ENCODE peak calls at places on chromosome 18, in four cellular contexts. E, Z, C and R are unnamed samples.

GRCh38 chr18:69444221-69444620 is 43.5 kb downstream of the DOK6 start:
- DNase-seq in E (no peak), Z (peak), C (no peak), R (no peak)

GRCh38 chr18:76672627-76673026 is 149.7 kb upstream of the ZNF236 start:
- DNase-seq in E (no peak), Z (no peak), C (no peak), R (no peak)

GRCh38 chr18:11857177-11857887 is 6.1 kb downstream of the CHMP1B start:
- DNase-seq in E (no peak), Z (peak), C (no peak), R (peak)

GRCh38 chr18:61350578-61350977 is 17.3 kb downstream of the CDH20 start:
- DNase-seq in E (no peak), Z (no peak), C (no peak), R (no peak)

GRCh38 chr18:57901819-57902600 is 98.9 kb upstream of the ATP8B1 start:
- DNase-seq in E (no peak), Z (no peak), C (no peak), R (no peak)

GRCh38 chr18:41266616-41267015 is 688.4 kb upstream of the PIK3C3 start:
- DNase-seq in E (no peak), Z (no peak), C (no peak), R (no peak)

GRCh38 chr18:48323151-48323550 is 86.0 kb downstream of the ZBTB7C start:
- DNase-seq in E (no peak), Z (no peak), C (no peak), R (no peak)

GRCh38 chr18:43001821-43002220 is 113.7 kb downstream of the RIT2 start:
- DNase-seq in E (no peak), Z (no peak), C (no peak), R (peak)

GRCh38 chr18:68355637-68356036 is 359.3 kb downstream of the TMX3 start:
- DNase-seq in E (no peak), Z (no peak), C (no peak), R (no peak)

GRCh38 chr18:48924621-48925601 is 25.9 kb downstream of the SMAD7 start:
- DNase-seq in E (no peak), Z (no peak), C (no peak), R (peak)

GRCh38 chr18:42113529-42114191 is 158.6 kb downstream of the PIK3C3 start:
- DNase-seq in E (no peak), Z (peak), C (no peak), R (peak)

GRCh38 chr18:9091066-9091476 is 11.4 kb upstream of the NDUFV2 start:
- DNase-seq in E (no peak), Z (no peak), C (peak), R (no peak)

GRCh38 chr18:58645398-58645797 is 16.5 kb upstream of the ALPK2 start:
- DNase-seq in E (no peak), Z (peak), C (no peak), R (no peak)

GRCh38 chr18:67590571-67591141 is 74.1 kb upstream of the DSEL start:
- DNase-seq in E (no peak), Z (peak), C (no peak), R (peak)

GRCh38 chr18:47754311-47755101 is 176.0 kb downstream of the SMAD2 start:
- DNase-seq in E (no peak), Z (peak), C (peak), R (peak)

GRCh38 chr18:56565059-56565458 is 73.3 kb downstream of the TXNL1 start:
- DNase-seq in E (no peak), Z (peak), C (no peak), R (no peak)

GRCh38 chr18:58541789-58542425 is 87.0 kb downstream of the ALPK2 start:
- DNase-seq in E (no peak), Z (peak), C (peak), R (peak)

GRCh38 chr18:41371718-41372117 is 583.3 kb upstream of the PIK3C3 start:
- DNase-seq in E (no peak), Z (no peak), C (no peak), R (peak)

GRCh38 chr18:77271720-77272481 is 22.3 kb downstream of the GALR1 start:
- DNase-seq in E (no peak), Z (peak), C (no peak), R (peak)

GRCh38 chr18:7755753-7756475 is 188.8 kb downstream of the PTPRM start:
- DNase-seq in E (no peak), Z (no peak), C (no peak), R (no peak)

GRCh38 chr18:44510376-44510775 is 170.3 kb upstream of the SETBP1 start:
- DNase-seq in E (no peak), Z (no peak), C (no peak), R (no peak)

GRCh38 chr18:35497006-35497333 is 790 bp downstream of the INO80C start:
- DNase-seq in E (no peak), Z (peak), C (no peak), R (no peak)

GRCh38 chr18:58776084-58776483 is 88.6 kb upstream of the ZNF532 start:
- DNase-seq in E (no peak), Z (no peak), C (no peak), R (peak)

GRCh38 chr18:686339-687111 is 25.9 kb downstream of the ENOSF1 start:
- DNase-seq in E (no peak), Z (no peak), C (no peak), R (peak)

GRCh38 chr18:26868968-26869586 is 3.6 kb upstream of the AQP4 start:
- DNase-seq in E (no peak), Z (no peak), C (no peak), R (no peak)